ENCODE peak calls at places on chromosomes 1 and 21, in eight cellular contexts. A is A549, O is GM12865, D is GM10248, U is endothelial cell, G is OCI-LY7, J is astrocyte of the spinal cord, P is left ventricle myocardium inferior. X is an unnamed sample.

GRCh38 chr1:54850737-54851136 is 36.3 kb downstream of the DHCR24 start:
- DNase-seq in P (no peak), A (no peak), G (no peak), U (no peak), O (no peak), D (no peak), J (peak), X (peak)

GRCh38 chr1:30617161-30617560 is 106.2 kb downstream of the MATN1 start:
- DNase-seq in U (no peak), O (no peak), D (no peak), J (no peak), A (no peak), P (no peak), G (no peak), X (peak)

GRCh38 chr1:55050283-55050682 is 10.9 kb downstream of the PCSK9 start:
- DNase-seq in A (no peak), J (peak), D (no peak), G (no peak), O (no peak), U (no peak), P (no peak), X (no peak)

GRCh38 chr1:211323156-211324063 is 3.2 kb upstream of the TRAF5 start:
- DNase-seq in P (no peak), U (peak), A (peak), J (peak), D (peak), G (peak), O (peak), X (peak)

GRCh38 chr21:34630536-34631143 is 15.7 kb upstream of the RCAN1 start:
- DNase-seq in O (peak), U (peak), P (no peak), G (peak), J (peak), D (peak), A (peak), X (peak)

GRCh38 chr1:149942207-149942606 is 5.5 kb upstream of the MTMR11 start:
- DNase-seq in U (peak), D (no peak), A (peak), G (no peak), J (peak), O (no peak), P (no peak), X (no peak)

GRCh38 chr1:75725861-75726361 is 1.4 kb downstream of the ACADM start:
- DNase-seq in P (no peak), O (peak), D (no peak), J (no peak), A (no peak), G (peak), U (no peak), X (no peak)

GRCh38 chr1:10646347-10646861 is 150.0 kb downstream of the CASZ1 start:
- DNase-seq in U (no peak), O (peak), D (no peak), J (peak), G (peak), A (peak), P (peak), X (no peak)

GRCh38 chr1:26768755-26769154 is 19.0 kb upstream of the PIGV start:
- DNase-seq in G (no peak), J (peak), A (no peak), O (no peak), P (no peak), D (no peak), U (no peak), X (no peak)

GRCh38 chr1:17053071-17053684 is 654 bp downstream of the SDHB start:
- DNase-seq in A (no peak), J (no peak), P (no peak), G (peak), D (no peak), U (no peak), O (no peak), X (no peak)

GRCh38 chr1:94522304-94522703 is 19.3 kb downstream of the F3 start:
- DNase-seq in O (peak), U (no peak), D (peak), G (peak), J (peak), A (peak), P (no peak), X (no peak)

GRCh38 chr1:39650431-39650830 is 11.0 kb upstream of the HEYL start:
- DNase-seq in O (no peak), U (no peak), A (no peak), J (no peak), P (no peak), G (no peak), D (no peak), X (no peak)

GRCh38 chr1:47680815-47681475 is 243.1 kb downstream of the FOXD2 start:
- DNase-seq in P (no peak), U (no peak), A (no peak), D (no peak), J (no peak), G (no peak), O (no peak), X (no peak)

GRCh38 chr1:15246960-15247614 is at the start of gene FHAD1:
- DNase-seq in U (peak), J (peak), P (peak), G (peak), O (peak), D (peak), A (peak), X (no peak)

GRCh38 chr1:223018534-223018933 is 124.5 kb downstream of the TLR5 start:
- DNase-seq in P (no peak), G (no peak), D (no peak), J (no peak), A (no peak), U (no peak), O (no peak), X (no peak)

GRCh38 chr1:198269352-198269940 is 112.6 kb downstream of the NEK7 start:
- DNase-seq in D (no peak), G (no peak), U (no peak), P (no peak), O (no peak), A (no peak), J (no peak), X (no peak)

GRCh38 chr1:7633521-7634245 is 137.4 kb upstream of the VAMP3 start:
- DNase-seq in P (no peak), O (no peak), D (no peak), U (no peak), A (no peak), G (no peak), J (no peak), X (no peak)

GRCh38 chr1:30083800-30084464 is 639.5 kb downstream of the MATN1 start:
- DNase-seq in A (peak), J (peak), D (no peak), G (no peak), P (no peak), O (no peak), U (no peak), X (no peak)

GRCh38 chr1:115565789-115566188 is 76.0 kb upstream of the VANGL1 start:
- DNase-seq in D (no peak), P (no peak), J (no peak), G (no peak), A (no peak), U (no peak), O (no peak), X (no peak)

GRCh38 chr1:68065766-68066165 is 15.3 kb upstream of the DIRAS3 start:
- DNase-seq in G (no peak), J (no peak), D (no peak), O (no peak), P (no peak), U (no peak), A (no peak), X (no peak)

GRCh38 chr1:15181564-15181963 is 28.0 kb downstream of the TMEM51 start:
- DNase-seq in D (no peak), J (no peak), U (no peak), A (no peak), P (no peak), O (peak), G (no peak), X (no peak)

GRCh38 chr1:22922640-22923039 is 50.0 kb downstream of the LACTBL1 start:
- DNase-seq in G (no peak), O (no peak), J (no peak), P (no peak), A (no peak), D (no peak), U (no peak), X (no peak)

GRCh38 chr1:116497660-116498059 is 73.2 kb downstream of the CD58 start:
- DNase-seq in D (no peak), G (no peak), U (no peak), P (no peak), O (no peak), J (peak), A (no peak), X (no peak)

GRCh38 chr1:163410073-163410522 is 88.3 kb downstream of the NUF2 start:
- DNase-seq in J (peak), P (no peak), G (peak), A (peak), D (peak), O (peak), U (peak), X (peak)

GRCh38 chr21:36854391-36854790 is 112.1 kb downstream of the HLCS start:
- DNase-seq in O (peak), A (peak), G (peak), D (peak), P (no peak), J (peak), U (peak), X (no peak)

GRCh38 chr1:20538227-20538626 is 14.1 kb upstream of the FAM43B start:
- DNase-seq in U (no peak), D (no peak), P (no peak), O (no peak), G (no peak), J (no peak), A (no peak), X (no peak)

GRCh38 chr1:36349839-36350238 is 26.4 kb upstream of the EVA1B start:
- DNase-seq in G (no peak), P (no peak), U (no peak), J (peak), D (no peak), O (no peak), A (no peak), X (no peak)

GRCh38 chr1:40438391-40439015 is 11.8 kb upstream of the ZFP69B start:
- DNase-seq in G (peak), A (peak), O (peak), U (peak), J (peak), P (no peak), D (peak), X (no peak)

GRCh38 chr1:69451196-69451595 is 116.5 kb upstream of the LRRC7 start:
- DNase-seq in D (no peak), J (no peak), G (no peak), O (no peak), P (no peak), U (no peak), A (no peak), X (no peak)

GRCh38 chr1:246691622-246692495 is 32.4 kb upstream of the SCCPDH start:
- DNase-seq in A (no peak), J (no peak), U (no peak), P (no peak), G (no peak), O (no peak), D (no peak), X (no peak)

DNA sequence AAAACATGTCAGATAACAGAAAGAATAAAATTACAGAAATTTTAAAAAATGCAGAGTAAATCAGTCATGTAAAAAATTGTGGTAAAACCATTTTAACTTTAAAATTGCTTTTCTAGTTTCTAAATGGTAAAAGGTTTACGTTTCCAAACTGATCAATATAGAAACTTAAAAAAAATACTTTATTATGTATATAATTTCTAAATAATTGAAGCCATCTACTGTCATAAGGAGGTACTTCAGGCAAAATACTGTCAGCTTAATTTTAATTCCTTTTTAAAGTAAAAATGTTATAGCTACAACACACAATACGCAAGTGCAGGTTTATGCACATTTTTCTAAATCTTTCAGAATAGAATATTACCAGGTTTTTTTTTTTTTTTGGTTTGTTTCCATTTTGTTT is 159.9 kb downstream of the HFM1 start:
- DNase-seq in G (no peak), J (no peak), D (no peak), P (no peak), U (no peak), O (no peak), A (no peak), X (no peak)
- TF ChIP-seq CTCF in G (no peak), J (no peak), D (no peak), P (peak), U (peak), O (no peak), A (no peak), X (no peak)

DNA sequence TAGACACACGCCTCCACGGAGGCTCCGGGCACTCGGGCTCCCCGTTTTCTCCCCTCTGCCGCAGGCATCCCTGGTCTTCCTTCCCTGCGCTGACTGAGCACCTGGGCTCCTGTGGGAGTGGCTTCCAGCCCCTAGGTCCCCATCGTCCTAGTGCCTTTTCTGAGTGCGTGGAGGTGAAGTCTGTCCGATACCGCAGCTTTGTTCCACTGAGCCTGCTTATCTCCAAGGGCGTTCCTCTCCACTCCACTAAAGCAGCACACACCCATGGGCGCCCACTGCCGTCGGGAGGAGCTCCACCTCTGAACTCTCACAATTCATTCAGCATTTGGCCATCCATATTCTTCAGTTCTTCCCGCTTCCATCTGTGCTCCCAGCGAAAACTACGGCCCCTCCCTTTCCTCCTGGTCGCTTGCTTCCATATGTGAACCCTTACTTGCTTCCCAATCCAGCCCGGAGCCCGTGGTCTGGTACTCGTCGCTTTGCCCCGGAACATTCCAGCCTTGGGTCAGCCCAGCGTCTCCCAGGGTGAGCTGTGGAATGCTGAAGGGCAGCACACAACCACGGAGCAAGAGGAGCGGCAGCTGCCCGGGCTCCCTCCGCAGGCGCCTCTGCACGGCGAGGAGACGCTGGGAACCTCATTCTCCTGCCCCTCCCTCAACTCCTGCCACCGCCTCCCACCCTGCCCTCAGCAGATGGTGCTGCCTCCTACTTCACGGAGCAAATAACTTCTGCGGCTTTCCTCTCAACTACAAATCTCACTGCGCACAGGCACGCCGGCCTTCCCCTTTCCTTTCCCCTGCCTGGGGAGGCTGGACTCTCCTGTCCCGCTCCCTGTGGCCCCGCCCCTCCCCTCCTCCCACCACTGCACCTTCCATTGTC is 27.5 kb downstream of the ATP8B2 start:
- DNase-seq in P (peak), D (peak), G (no peak), J (peak), U (peak), O (peak), A (no peak), X (no peak)
- TF ChIP-seq CTCF in P (no peak), D (peak), G (no peak), J (no peak), U (no peak), O (no peak), A (no peak), X (no peak)

DNA sequence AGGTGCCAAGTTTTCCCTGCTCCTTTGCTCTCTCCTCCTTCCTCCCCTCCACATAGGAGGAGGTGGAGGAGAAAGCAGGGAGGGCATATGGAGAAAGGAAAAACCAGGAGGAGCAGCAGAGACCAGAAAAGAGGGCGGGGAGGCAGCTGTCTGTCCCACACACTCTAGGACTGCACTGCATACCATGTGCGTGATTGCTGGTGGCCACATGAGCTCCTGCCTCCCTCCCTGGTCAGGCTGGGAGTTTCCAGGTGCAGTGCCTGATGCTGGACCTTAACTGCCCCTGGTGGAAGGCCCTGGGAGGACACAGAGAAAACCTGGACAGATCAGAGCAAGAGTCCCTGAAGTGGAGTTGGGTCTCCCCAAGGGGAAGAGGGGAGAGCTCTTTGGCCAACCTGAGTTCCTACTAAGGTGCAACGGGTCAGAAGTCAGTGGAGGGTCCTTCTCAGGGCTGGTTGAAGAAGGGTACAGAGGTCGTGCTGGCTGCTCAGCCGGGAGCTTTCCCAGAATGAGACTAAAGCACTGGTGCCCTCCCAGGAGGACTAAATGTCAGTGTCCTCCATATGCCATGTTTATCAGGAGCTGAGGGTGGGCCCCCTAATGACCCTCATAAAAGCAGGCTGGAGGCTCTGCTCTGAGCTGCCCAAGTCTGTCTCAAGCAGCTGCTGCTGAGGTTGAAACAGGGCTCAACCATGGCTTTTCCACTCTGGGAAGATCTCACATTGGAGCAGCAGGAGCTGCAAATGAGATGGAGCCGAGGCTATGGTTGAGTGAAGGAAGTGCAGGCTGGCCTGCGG is 3.5 kb upstream of the LGR6 start:
- DNase-seq in J (no peak), O (no peak), A (peak), U (peak), G (no peak), D (no peak), P (no peak), X (no peak)
- TF ChIP-seq CTCF in J (peak), O (no peak), A (no peak), U (no peak), G (no peak), D (no peak), P (no peak), X (no peak)

DNA sequence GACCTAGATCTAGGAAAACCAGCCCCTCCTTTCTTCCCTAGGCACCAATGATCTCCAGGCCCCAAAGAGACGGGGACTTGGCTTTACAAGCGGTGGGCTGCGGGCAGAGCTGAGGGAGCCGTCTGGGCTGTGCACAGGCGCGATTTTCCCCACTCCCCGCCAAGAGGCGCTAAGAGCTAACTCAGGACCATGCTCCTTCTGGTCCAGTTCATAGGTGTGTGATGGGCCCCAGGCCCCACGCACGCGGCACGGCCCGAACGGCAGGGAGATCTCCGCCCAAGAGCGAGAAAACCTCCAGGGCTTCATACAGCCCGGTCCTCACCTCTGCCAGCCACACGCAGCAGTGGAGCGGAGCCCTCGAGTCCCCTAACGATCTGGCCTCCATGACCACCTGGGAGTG is 7.5 kb upstream of the GPR153 start:
- DNase-seq in J (no peak), U (no peak), G (no peak), A (no peak), O (no peak), D (no peak), P (no peak), X (no peak)
- TF ChIP-seq CTCF in J (no peak), U (no peak), G (no peak), A (no peak), O (no peak), D (no peak), P (no peak), X (no peak)

GRCh38 chr1:229379901-229380300 is 37.1 kb upstream of the CCSAP start:
- DNase-seq in D (no peak), J (no peak), P (no peak), O (no peak), U (no peak), A (no peak), G (no peak), X (no peak)

GRCh38 chr1:229377429-229377828 is 34.6 kb upstream of the CCSAP start:
- DNase-seq in U (no peak), D (no peak), J (no peak), A (no peak), G (no peak), O (no peak), P (no peak), X (no peak)

GRCh38 chr1:229380514-229381160 is 37.8 kb upstream of the CCSAP start:
- DNase-seq in U (no peak), P (no peak), J (no peak), D (no peak), O (peak), G (peak), A (no peak), X (no peak)

GRCh38 chr1:229376521-229376920 is 33.7 kb upstream of the CCSAP start:
- DNase-seq in J (no peak), P (no peak), U (no peak), G (no peak), O (no peak), D (no peak), A (no peak), X (peak)

DNA sequence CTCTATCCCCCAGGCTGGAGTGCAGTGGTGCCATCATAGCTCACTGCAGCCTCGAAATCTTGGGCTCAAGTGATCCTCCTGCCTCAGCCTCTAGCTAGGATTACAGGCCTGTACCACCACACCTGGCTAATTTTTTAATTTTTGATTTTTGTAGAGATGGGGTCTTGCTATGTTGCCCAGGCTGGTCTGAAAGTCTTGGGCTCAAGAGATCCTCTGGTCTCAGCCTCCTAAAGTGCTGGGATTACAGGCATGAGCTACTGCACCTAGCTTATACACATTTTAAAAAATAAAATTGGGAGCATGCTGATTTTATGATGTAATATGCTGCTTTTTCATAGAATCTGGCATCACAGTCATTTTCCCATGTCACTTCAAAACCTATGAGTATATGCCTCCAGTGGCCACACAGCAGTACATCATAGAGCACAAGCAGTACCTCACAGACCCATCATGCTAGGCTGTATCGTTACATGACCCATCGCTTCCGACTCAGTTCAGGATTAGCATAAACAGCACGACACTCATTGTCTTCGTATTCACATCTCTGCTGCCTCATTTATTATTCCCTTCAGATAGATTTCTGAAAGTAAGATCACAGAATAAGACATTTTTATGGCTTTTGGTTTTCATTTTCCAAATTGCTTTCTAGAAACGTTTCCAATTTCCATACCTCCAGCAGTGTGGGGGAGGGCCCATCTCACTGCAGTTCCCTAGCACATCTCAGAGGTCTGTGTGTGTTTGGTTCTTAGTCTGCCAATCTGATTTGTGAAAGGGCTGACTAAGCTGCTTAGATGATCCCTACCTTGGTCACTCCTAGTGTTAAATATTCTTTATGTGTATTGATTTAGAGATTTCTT is 36.0 kb upstream of the CCSAP start:
- DNase-seq in J (no peak), G (no peak), A (peak), U (no peak), O (no peak), P (no peak), D (no peak), X (peak)
- TF ChIP-seq CTCF in J (no peak), G (no peak), A (no peak), U (no peak), O (no peak), P (no peak), D (no peak), X (no peak)

X was measured in lower leg skin.